ENCODE peak calls at places on chromosomes 16 and 17, in seven cellular contexts. H is IMR-90, G is neuronal stem cell, R is mesendoderm, O is H9, N is H1, T is trophoblast cell. C is an unnamed sample.

GRCh38 chr16:88430185-88430523 is 22.9 kb upstream of the ZFPM1 start:
- DNase-seq in H (no peak), G (no peak), R (no peak), O (no peak), N (no peak), T (no peak), C (no peak)

GRCh38 chr17:41029633-41030245 is at the start of gene KRTAP1-4:
- DNase-seq in H (no peak), G (no peak), R (no peak), O (no peak), N (no peak), T (no peak), C (no peak)

GRCh38 chr16:50448981-50449380 is 80.2 kb upstream of the BRD7 start:
- DNase-seq in H (no peak), G (no peak), R (no peak), O (no peak), N (no peak), T (no peak), C (no peak)

GRCh38 chr16:27726621-27727275 is 176.8 kb downstream of the KATNIP start:
- DNase-seq in H (peak), G (no peak), R (no peak), O (no peak), N (no peak), T (peak), C (no peak)

GRCh38 chr16:88533945-88534641 is 36.1 kb upstream of the ZC3H18 start:
- DNase-seq in H (peak), G (peak), R (peak), O (peak), N (peak), T (peak), C (peak)

GRCh38 chr16:29760567-29761279 is 14.9 kb upstream of the C16orf54 start:
- DNase-seq in H (no peak), G (no peak), R (no peak), O (no peak), N (no peak), T (peak), C (no peak)

GRCh38 chr16:10368984-10369551 is 16.8 kb upstream of the ATF7IP2 start:
- DNase-seq in H (no peak), G (no peak), R (peak), O (peak), N (no peak), T (no peak), C (no peak)

GRCh38 chr16:78984887-78985464 is 615.6 kb downstream of the MAF start:
- DNase-seq in H (no peak), G (no peak), R (peak), O (no peak), N (no peak), T (no peak), C (peak)

GRCh38 chr17:66630379-66630778 is 204.5 kb upstream of the CACNG5 start:
- DNase-seq in H (no peak), G (no peak), R (no peak), O (no peak), N (no peak), T (no peak), C (no peak)

GRCh38 chr16:81629896-81630631 is 149.0 kb upstream of the PLCG2 start:
- DNase-seq in H (no peak), G (no peak), R (no peak), O (no peak), N (no peak), T (no peak), C (no peak)

GRCh38 chr17:57902800-57903759 is 52.1 kb downstream of the CUEDC1 start:
- DNase-seq in H (peak), G (no peak), R (no peak), O (no peak), N (no peak), T (peak), C (peak)

GRCh38 chr17:65799454-65799853 is 238.0 kb upstream of the AXIN2 start:
- DNase-seq in H (no peak), G (no peak), R (no peak), O (no peak), N (no peak), T (no peak), C (no peak)

GRCh38 chr17:38691154-38691553 is 13.9 kb upstream of the MLLT6 start:
- DNase-seq in H (no peak), G (no peak), R (no peak), O (peak), N (no peak), T (no peak), C (no peak)

GRCh38 chr17:38685485-38685884 is 10.7 kb upstream of the EPOP start:
- DNase-seq in H (no peak), G (no peak), R (no peak), O (peak), N (no peak), T (no peak), C (no peak)

GRCh38 chr17:38687291-38687690 is 12.5 kb upstream of the EPOP start:
- DNase-seq in H (peak), G (no peak), R (no peak), O (no peak), N (no peak), T (no peak), C (peak)
- H2BK5ac ChIP-seq in H (no peak), G (no peak), R (no peak), O (no peak), N (no peak), T (no peak), C (no peak)

GRCh38 chr17:1031711-1032110 is 34.8 kb downstream of the TIMM22 start:
- DNase-seq in H (no peak), G (peak), R (peak), O (peak), N (no peak), T (no peak), C (peak)

GRCh38 chr17:1029912-1030656 is 33.2 kb downstream of the TIMM22 start:
- DNase-seq in H (no peak), G (no peak), R (no peak), O (no peak), N (no peak), T (no peak), C (no peak)

GRCh38 chr17:1029196-1029911 is 32.4 kb downstream of the TIMM22 start:
- DNase-seq in H (peak), G (no peak), R (no peak), O (no peak), N (no peak), T (no peak), C (peak)

GRCh38 chr17:1032391-1032790 is 35.5 kb downstream of the TIMM22 start:
- DNase-seq in H (no peak), G (no peak), R (no peak), O (no peak), N (no peak), T (no peak), C (no peak)

DNA sequence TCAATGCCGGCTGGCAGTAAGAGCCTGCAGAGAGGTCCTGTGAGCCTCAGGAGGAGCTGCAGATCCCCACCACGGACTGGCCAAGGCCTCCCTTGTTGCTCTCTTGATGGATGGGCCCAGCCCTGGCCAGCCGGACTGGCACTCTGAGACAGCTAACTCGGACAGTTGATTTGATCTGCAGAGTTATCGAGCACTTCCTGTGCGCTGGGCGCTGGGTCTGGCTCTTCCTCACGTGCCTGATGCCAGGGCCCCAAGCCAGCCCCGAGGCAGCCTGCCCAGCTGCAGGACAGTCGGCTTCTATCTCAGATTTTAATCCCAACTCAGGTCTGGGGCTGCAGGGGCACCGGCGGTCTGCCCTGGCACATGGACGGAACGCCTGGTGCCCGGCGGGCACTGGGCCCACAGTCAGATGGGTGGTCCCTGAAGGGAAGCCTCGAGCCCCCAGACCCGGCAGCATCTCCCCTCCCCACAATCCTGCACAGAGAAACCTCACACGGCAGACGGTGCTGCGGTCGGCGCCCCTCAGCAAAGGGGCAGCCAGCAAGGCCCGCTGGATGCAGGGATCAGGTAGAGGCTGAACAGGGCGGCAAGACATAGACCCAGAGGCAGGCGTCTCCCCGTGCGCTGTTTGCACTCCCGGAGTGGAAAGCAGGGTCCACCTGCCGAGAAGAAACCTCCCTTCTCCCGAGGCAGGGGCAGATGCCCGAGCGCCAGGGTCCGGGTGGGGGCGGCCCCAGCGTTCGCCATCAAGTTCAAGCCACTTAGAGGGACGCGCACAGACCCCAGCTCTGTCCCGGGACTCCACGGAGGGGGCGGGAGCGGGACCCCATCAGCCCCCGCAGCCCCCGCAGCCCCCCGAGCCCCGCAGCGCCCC is 34.0 kb downstream of the TIMM22 start:
- DNase-seq in H (no peak), G (no peak), R (no peak), O (no peak), N (no peak), T (no peak), C (no peak)
- H3K4me2 ChIP-seq in H (no peak), G (peak), R (no peak), O (peak), N (peak), T (no peak), C (no peak)

DNA sequence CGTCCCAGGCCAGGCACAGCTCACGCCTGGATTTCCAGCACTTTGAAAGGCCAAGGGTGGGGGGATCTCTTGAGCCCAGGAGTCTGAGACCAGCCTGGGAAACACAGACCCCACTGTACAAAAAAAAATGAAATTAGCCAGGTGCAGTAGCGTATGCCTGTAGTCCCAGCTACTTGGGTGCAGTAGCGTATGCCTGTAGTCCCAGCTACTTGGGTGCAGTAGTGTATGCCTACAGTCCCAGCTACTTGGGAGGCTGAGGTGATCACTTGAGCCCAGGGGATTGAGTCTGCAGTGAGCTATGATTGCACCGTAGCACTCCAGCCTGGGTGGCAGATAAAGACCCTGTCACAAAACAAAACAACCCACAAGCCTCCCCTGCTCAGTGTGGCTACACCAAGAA is 27.0 kb upstream of the SLC25A19 start:
- DNase-seq in H (no peak), G (no peak), R (no peak), O (no peak), N (no peak), T (no peak), C (no peak)
- H2BK5ac ChIP-seq in H (no peak), G (no peak), R (no peak), O (no peak), N (no peak), T (no peak), C (no peak)

DNA sequence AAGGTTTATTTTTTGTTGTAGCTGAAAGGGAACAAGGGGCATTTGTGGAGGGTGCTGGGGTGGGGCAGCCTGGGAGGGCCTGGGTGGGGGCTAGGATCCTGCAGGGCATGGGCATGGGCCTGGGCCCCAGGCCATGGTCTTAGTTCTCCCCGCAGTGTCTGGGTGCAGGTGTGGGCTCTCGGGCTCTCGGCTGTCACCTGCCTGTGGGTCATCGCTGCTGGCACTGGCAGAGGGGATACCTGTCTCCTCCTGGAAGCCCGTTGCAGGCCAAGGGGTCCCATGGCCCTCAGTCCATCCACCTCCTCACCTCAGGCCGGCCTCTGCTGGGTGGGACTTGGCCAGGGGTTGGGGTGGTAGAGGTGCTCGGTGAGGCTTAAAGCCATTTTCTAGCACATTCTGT is 30.3 kb downstream of the TSC2 start:
- DNase-seq in H (no peak), G (no peak), R (no peak), O (no peak), N (no peak), T (no peak), C (no peak)
- H3K4me2 ChIP-seq in H (no peak), G (no peak), R (no peak), O (no peak), N (no peak), T (no peak), C (no peak)

GRCh38 chr16:65481956-65482355 is 360.1 kb upstream of the CDH11 start:
- DNase-seq in H (no peak), G (no peak), R (no peak), O (no peak), N (no peak), T (no peak), C (no peak)
- H2BK5ac ChIP-seq in H (no peak), G (no peak), R (no peak), O (no peak), N (no peak), T (no peak), C (no peak)

DNA sequence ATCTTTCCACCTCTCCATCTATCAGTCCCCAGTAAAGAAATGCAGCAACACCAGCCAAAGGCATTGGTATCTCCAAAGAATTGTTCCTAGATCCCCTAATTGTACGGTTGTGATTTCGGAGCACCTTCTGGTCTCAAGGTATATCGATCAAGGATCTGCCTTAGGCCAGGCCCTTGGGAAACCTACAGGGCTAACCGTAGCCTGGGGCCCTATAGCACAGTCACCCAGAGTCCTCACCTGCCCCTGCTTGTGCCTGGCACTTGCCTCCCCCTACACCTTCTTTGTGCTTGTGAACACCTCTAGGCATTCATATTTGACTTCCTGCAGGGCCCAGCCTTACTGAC is 16.8 kb upstream of the AURKB start:
- DNase-seq in H (no peak), G (no peak), R (no peak), O (peak), N (no peak), T (no peak), C (no peak)
- H3K4me2 ChIP-seq in H (peak), G (peak), R (peak), O (peak), N (peak), T (peak), C (peak)

DNA sequence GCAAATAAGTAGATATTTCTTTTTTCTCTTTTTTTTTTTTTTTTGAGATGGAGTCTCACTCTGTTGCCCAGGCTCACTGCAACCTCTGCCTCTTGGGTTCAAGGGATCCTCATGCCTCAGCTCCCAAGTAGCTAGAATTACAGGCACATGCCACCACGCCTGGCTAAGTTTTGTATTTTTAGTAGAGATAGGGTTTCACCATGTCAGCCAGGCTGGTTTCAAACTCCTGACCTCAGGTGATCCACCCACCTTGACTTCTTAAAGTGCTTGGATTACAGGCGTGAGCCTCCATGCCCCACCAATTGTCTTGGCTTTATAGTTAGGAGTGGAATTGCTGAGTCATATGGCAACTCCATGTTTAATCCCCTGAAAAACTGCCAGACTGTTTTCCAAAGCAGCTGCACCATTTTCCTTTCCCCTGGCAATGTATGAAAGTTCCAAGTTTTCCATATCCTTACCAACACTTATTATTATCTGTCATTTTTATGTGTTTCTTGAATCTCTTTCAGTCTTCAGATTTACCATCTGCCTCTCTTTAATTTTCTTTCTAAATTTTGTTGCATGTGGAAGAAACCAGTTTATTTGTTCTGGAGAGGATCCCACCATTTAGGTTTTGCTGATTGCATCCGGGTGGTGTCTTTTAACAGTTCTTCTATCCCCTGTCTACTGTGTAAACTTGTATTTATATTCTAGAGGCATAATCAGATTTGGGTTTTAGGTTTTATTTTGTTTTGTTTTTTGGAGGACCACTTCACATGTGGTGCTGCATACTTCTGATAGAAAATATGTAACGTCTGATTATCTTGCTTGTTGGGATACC is 9.9 kb upstream of the CES3 start:
- DNase-seq in H (peak), G (no peak), R (peak), O (no peak), N (no peak), T (no peak), C (no peak)
- H2BK5ac ChIP-seq in H (no peak), G (no peak), R (no peak), O (no peak), N (no peak), T (no peak), C (no peak)

DNA sequence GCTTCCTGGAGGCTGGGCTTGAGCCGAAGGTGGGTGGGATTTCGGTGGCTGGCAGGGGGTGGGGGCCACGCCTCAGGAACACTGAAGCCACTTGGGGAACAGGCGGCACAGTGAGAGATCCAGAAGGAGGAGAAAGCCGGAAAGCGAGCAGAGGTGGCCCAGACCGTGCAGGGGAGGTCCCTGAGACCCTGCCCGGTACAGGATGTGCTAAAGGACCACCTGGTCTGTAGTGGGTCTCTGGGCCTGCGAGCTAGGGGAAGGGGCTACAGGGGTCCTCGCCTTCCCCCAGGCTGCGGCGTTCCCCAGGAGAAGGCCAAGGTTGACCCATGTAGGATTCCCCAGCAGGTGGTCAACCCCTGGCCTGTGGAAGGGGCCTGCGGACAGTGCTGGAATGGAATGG is at the start of gene TLE7:
- DNase-seq in H (no peak), G (no peak), R (no peak), O (no peak), N (no peak), T (peak), C (no peak)
- H3K4me2 ChIP-seq in H (no peak), G (no peak), R (no peak), O (no peak), N (no peak), T (no peak), C (no peak)

GRCh38 chr17:36625188-36625587 is 23.8 kb downstream of the MRM1 start:
- DNase-seq in H (no peak), G (no peak), R (no peak), O (no peak), N (no peak), T (no peak), C (no peak)
- H2BK5ac ChIP-seq in H (no peak), G (no peak), R (no peak), O (no peak), N (no peak), T (no peak), C (no peak)